ENCODE peak calls at places on chromosomes 11 and 22, in five cellular contexts. Y is OCI-LY7, S is GM23248, O is neuronal stem cell, Q is mammary epithelial cell. U is an unnamed sample.

GRCh38 chr11:61541568-61541967 is 33.0 kb downstream of the LRRC10B start:
- DNase-seq in Y (peak), S (peak), O (peak), Q (no peak), U (no peak)

GRCh38 chr11:59560290-59560701 is 49.0 kb downstream of the OR4D9 start:
- DNase-seq in Y (peak), S (peak), O (peak), Q (peak), U (peak)

GRCh38 chr11:113926273-113927183 is 21.9 kb downstream of the HTR3B start:
- DNase-seq in Y (no peak), S (peak), O (no peak), Q (peak), U (no peak)

GRCh38 chr22:32457031-32457430 is 7.2 kb downstream of the BPIFC start:
- DNase-seq in Y (no peak), S (no peak), O (no peak), Q (no peak), U (no peak)

GRCh38 chr11:19739872-19740271 is 27.2 kb downstream of the NAV2 start:
- DNase-seq in Y (no peak), S (peak), O (no peak), Q (no peak), U (no peak)

GRCh38 chr11:122703541-122704272 is 48.2 kb downstream of the UBASH3B start:
- DNase-seq in Y (no peak), S (no peak), O (no peak), Q (no peak), U (no peak)

GRCh38 chr11:134275534-134276395 is at the start of gene GLB1L3:
- DNase-seq in Y (no peak), S (peak), O (no peak), Q (peak), U (peak)

GRCh38 chr11:10564030-10564429 is 4.4 kb downstream of the LYVE1 start:
- DNase-seq in Y (no peak), S (no peak), O (no peak), Q (no peak), U (no peak)

GRCh38 chr22:49614966-49615965 is 212.4 kb downstream of the BRD1 start:
- DNase-seq in Y (no peak), S (no peak), O (no peak), Q (no peak), U (no peak)

GRCh38 chr22:49997221-49997599 is 15.4 kb downstream of the IL17REL start:
- DNase-seq in Y (no peak), S (no peak), O (no peak), Q (no peak), U (no peak)

GRCh38 chr11:96332236-96332761 is 10.7 kb downstream of the MAML2 start:
- DNase-seq in Y (no peak), S (peak), O (no peak), Q (no peak), U (no peak)

GRCh38 chr11:57679396-57679795 is 11.5 kb downstream of the ZDHHC5 start:
- DNase-seq in Y (no peak), S (no peak), O (no peak), Q (peak), U (no peak)

GRCh38 chr11:33936745-33937612 is 45.1 kb upstream of the LMO2 start:
- DNase-seq in Y (no peak), S (peak), O (no peak), Q (peak), U (no peak)

GRCh38 chr11:12066056-12066798 is 44.2 kb upstream of the MICAL2 start:
- DNase-seq in Y (no peak), S (peak), O (no peak), Q (peak), U (no peak)

GRCh38 chr22:17120281-17120680 is 879 bp downstream of the TMEM121B start:
- DNase-seq in Y (no peak), S (peak), O (peak), Q (peak), U (peak)

GRCh38 chr22:47213571-47214230 is 451.3 kb downstream of the TBC1D22A start:
- DNase-seq in Y (peak), S (peak), O (no peak), Q (no peak), U (no peak)

GRCh38 chr22:23801238-23801821 is 14.6 kb downstream of the SMARCB1 start:
- DNase-seq in Y (peak), S (no peak), O (no peak), Q (no peak), U (no peak)

GRCh38 chr11:92048415-92048814 is 176.2 kb upstream of the FAT3 start:
- DNase-seq in Y (no peak), S (no peak), O (no peak), Q (peak), U (no peak)

GRCh38 chr11:99268895-99269294 is 248.1 kb downstream of the CNTN5 start:
- DNase-seq in Y (no peak), S (no peak), O (no peak), Q (no peak), U (no peak)

GRCh38 chr11:75147875-75148263 is 3.0 kb upstream of the SLCO2B1 start:
- DNase-seq in Y (no peak), S (no peak), O (no peak), Q (no peak), U (no peak)

GRCh38 chr11:10858505-10859360 is 880 bp upstream of the ZBED5 start:
- DNase-seq in Y (peak), S (peak), O (no peak), Q (no peak), U (no peak)

GRCh38 chr11:61111786-61112517 is 9.7 kb downstream of the CD5 start:
- DNase-seq in Y (no peak), S (no peak), O (no peak), Q (no peak), U (no peak)

GRCh38 chr11:97570636-97571035 is 1180.8 kb downstream of the JRKL start:
- DNase-seq in Y (no peak), S (no peak), O (no peak), Q (no peak), U (no peak)

GRCh38 chr11:113874096-113874919 is 1.1 kb downstream of the USP28 start:
- DNase-seq in Y (no peak), S (peak), O (no peak), Q (peak), U (peak)

GRCh38 chr11:116598556-116598955 is 174.2 kb downstream of the BUD13 start:
- DNase-seq in Y (no peak), S (no peak), O (no peak), Q (no peak), U (no peak)

GRCh38 chr11:74069146-74070046 is 60.5 kb upstream of the UCP3 start:
- DNase-seq in Y (no peak), S (peak), O (no peak), Q (peak), U (no peak)

GRCh38 chr22:49373289-49373666 is 454.4 kb downstream of the BRD1 start:
- DNase-seq in Y (no peak), S (no peak), O (no peak), Q (no peak), U (no peak)

GRCh38 chr11:24234822-24235508 is 261.9 kb upstream of the LUZP2 start:
- DNase-seq in Y (no peak), S (peak), O (no peak), Q (no peak), U (no peak)

GRCh38 chr11:6812391-6813005 is 13.0 kb upstream of the OR6A2 start:
- DNase-seq in Y (peak), S (peak), O (peak), Q (peak), U (peak)

GRCh38 chr11:134558258-134558835 is 146.3 kb upstream of the B3GAT1 start:
- DNase-seq in Y (no peak), S (no peak), O (no peak), Q (no peak), U (no peak)

GRCh38 chr11:127926721-127927120 is 660.6 kb downstream of the ETS1 start:
- DNase-seq in Y (no peak), S (no peak), O (no peak), Q (no peak), U (no peak)

GRCh38 chr11:3969200-3969599 is 113.7 kb downstream of the STIM1 start:
- DNase-seq in Y (no peak), S (no peak), O (no peak), Q (no peak), U (no peak)

GRCh38 chr22:17952273-17952801 is 72.0 kb downstream of the MICAL3 start:
- DNase-seq in Y (no peak), S (no peak), O (no peak), Q (no peak), U (no peak)

GRCh38 chr11:128409476-128409875 is 177.9 kb downstream of the ETS1 start:
- DNase-seq in Y (no peak), S (peak), O (no peak), Q (peak), U (no peak)

GRCh38 chr11:32309541-32310217 is 125.7 kb downstream of the WT1 start:
- DNase-seq in Y (no peak), S (peak), O (no peak), Q (no peak), U (no peak)

GRCh38 chr11:35746356-35747153 is 84.0 kb downstream of the TRIM44 start:
- DNase-seq in Y (no peak), S (peak), O (no peak), Q (no peak), U (no peak)

GRCh38 chr11:64040684-64041267 is 5.0 kb downstream of the FLRT1 start:
- DNase-seq in Y (peak), S (no peak), O (no peak), Q (no peak), U (no peak)

GRCh38 chr11:69230856-69231425 is 63.0 kb upstream of the MYEOV start:
- DNase-seq in Y (no peak), S (no peak), O (no peak), Q (no peak), U (no peak)

GRCh38 chr11:28860898-28861297 is 752.7 kb downstream of the METTL15 start:
- DNase-seq in Y (no peak), S (peak), O (no peak), Q (peak), U (no peak)
- H3K27ac ChIP-seq in Y (no peak), S (no peak), O (no peak), Q (no peak), U (no peak)

GRCh38 chr22:30439226-30439625 is 13.7 kb downstream of the MTFP1 start:
- DNase-seq in Y (no peak), S (no peak), O (no peak), Q (no peak), U (no peak)

GRCh38 chr22:30439836-30440235 is 14.3 kb downstream of the MTFP1 start:
- DNase-seq in Y (no peak), S (no peak), O (no peak), Q (no peak), U (no peak)

GRCh38 chr22:30445438-30445936 is 19.9 kb downstream of the MTFP1 start:
- DNase-seq in Y (no peak), S (peak), O (no peak), Q (no peak), U (no peak)

GRCh38 chr22:30441088-30441487 is 15.5 kb downstream of the MTFP1 start:
- DNase-seq in Y (no peak), S (no peak), O (no peak), Q (no peak), U (no peak)

DNA sequence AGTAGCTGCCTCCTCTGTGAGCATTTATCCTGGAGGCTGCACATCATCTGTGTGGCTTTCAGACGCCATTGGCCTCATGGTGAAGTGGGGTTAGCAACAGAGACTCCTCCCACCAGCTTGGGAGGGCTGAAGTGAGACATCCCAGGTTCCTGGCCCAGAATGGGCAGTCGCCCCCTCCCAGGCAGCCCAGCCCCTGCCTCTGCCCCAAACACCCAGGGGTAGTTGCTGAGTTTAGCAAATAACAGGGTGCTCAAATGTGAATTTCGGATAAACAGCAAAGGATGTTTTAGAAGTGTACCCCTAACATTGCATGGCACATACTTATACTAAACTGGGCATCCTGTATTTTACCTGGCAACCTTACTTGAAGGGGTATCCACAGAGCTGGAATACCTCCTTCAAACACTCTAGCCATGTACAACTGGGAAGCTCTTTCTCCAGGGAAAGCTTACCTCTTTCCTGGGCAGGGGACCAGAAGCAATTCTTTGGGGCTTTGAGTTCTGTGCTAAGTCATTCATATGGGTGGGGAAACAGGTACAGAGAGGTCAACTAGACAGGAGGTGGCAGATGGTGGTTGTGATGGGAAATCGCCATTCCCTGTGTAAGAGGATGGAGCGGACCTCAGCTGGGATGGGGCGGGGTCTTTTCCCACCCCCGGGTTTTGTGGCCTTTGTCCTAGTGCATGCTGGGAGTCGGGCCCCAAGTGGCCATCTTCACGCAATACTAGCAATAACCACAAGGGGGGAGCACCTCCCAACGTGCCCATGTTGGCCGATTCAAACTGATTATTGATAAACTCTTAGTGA is 19.3 kb downstream of the MTFP1 start:
- DNase-seq in Y (peak), S (peak), O (peak), Q (peak), U (peak)
- H3K27ac ChIP-seq in Y (peak), S (no peak), O (no peak), Q (no peak), U (no peak)

DNA sequence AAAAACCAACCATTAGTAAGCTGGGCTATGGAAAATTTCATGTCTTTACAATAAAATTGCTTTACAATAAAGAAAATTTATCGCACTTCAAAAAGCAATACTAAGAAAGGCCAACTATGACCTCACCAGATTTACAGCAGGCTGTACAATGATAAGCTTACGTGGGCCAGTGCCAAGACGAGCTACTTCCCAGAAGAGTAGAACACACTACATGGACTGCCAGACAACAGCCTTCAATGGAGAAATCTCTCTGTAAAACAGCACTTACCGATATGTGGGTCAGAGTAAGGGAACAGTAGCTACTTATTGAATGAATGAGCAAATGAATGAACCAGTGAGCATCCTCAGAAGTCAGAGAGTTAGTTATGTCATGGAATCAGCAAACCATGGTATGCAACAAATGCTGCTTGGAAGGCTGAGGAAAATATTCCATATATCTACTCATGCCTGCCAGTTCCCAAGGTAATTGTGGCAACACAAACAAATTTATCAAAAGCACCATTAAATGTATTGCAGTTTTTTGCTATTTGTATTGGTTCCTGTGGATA is 74.4 kb downstream of the SLC36A4 start:
- DNase-seq in Y (no peak), S (peak), O (no peak), Q (no peak), U (no peak)
- H3K27ac ChIP-seq in Y (no peak), S (no peak), O (no peak), Q (no peak), U (no peak)

DNA sequence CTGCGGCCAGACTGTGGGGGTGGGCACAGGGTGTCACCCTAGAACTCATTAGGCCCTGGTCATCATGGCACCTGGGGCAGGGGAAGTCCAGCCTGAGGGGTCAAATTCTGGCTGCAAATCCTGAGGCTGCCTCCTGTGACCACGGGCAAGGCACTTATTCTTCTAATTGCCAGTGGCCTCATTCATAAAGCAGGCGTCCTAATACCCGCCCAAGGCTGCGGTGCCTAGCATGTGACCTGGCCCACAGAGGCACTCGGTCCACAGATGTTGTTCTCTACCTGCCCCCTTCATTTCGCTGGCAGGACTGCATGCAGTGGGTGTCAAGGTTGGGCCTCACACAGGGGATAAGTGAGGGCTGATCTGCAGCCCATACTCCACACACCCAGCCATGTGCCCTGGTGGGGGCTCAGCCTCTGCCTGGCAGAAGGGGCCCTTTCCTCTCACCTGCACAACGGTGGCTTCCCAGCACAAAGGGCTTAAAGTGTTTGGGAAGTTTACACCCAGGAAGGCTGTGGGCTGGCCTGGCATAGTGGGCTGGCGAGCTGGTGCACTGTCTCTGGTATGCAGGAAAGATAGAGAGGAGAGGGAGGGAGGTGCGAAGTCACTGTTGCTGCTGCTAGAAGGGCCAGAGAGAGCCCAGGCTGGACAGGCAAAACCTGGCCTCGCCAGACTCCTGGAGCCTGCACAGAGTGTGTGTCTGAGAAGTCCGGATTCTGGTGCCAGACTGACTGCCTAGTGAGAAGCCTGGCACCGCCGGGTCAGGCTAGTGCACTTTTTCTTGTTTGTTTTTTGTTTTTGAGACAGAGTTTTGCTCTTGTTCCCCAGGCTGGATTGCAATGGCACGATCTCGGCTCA is 3.2 kb downstream of the MPST start:
- DNase-seq in Y (no peak), S (no peak), O (no peak), Q (no peak), U (no peak)
- H3K27ac ChIP-seq in Y (no peak), S (no peak), O (no peak), Q (no peak), U (no peak)

DNA sequence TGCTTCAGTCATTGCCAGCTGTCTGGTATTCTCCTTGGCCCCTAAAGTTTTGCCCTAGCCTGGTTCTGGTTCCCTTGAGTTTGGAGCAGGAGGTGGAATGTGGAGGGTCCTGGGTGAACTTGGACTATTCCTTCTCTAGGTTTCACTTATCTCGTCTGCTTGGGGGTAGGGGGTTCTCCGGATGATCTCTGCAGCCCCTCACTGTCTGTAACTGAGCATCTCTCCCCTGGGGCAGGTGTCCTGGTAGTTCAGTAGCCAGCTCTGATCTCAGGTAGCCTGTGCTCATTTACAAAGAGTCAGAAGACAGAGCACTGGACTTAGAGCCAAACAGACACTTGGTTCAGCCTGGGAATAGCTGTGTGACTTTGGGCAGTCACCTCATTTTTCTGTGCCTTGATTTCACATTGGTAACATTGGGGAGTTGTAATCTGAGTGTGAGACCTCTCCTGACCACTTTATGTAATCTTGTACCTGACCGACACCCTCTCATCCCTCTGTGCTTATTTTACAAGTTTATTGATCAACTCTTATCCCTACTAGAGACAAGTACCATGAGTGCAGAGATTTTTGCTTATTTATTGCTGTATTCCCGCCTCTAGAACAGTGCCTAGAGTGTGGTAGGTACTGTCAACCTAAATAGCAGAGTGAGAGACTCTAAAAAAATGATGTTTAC is 804 bp downstream of the CCDC134 start:
- DNase-seq in Y (peak), S (no peak), O (no peak), Q (no peak), U (no peak)
- H3K27ac ChIP-seq in Y (peak), S (no peak), O (no peak), Q (peak), U (peak)

U was measured in naive thymus-derived CD4-positive, alpha-beta T cell.